ENCODE peak calls at places on chromosomes 3 and 15, in ten cellular contexts. One of them, this sample, is unnamed.

GRCh38 chr15:88312941-88313579 is 56.5 kb upstream of the NTRK3 start:
- DNase-seq in AG04450: no peak
- DNase-seq in heart left ventricle: no peak
- DNase-seq in keratinocyte: no peak
- DNase-seq in cardiac muscle cell: no peak
- DNase-seq in choroid plexus epithelial cell: no peak
- DNase-seq in vagina: no peak
- DNase-seq in adrenal gland: no peak
- DNase-seq in AG10803: peak; percentile 88
- DNase-seq in uterus: no peak
- DNase-seq in this sample: no peak

GRCh38 chr3:127721536-127721935 is 48.8 kb downstream of the ABTB1 start:
- DNase-seq in uterus: no peak
- DNase-seq in heart left ventricle: no peak
- DNase-seq in cardiac muscle cell: no peak
- DNase-seq in choroid plexus epithelial cell: no peak
- DNase-seq in vagina: no peak
- DNase-seq in AG04450: no peak
- DNase-seq in AG10803: no peak
- DNase-seq in adrenal gland: no peak
- DNase-seq in keratinocyte: no peak
- DNase-seq in this sample: no peak

GRCh38 chr15:39336926-39337325 is 244.0 kb upstream of the THBS1 start:
- DNase-seq in keratinocyte: no peak
- DNase-seq in AG04450: no peak
- DNase-seq in cardiac muscle cell: peak; percentile 23
- DNase-seq in adrenal gland: no peak
- DNase-seq in heart left ventricle: no peak
- DNase-seq in choroid plexus epithelial cell: peak; percentile 39
- DNase-seq in uterus: no peak
- DNase-seq in AG10803: peak; percentile 29
- DNase-seq in vagina: no peak
- DNase-seq in this sample: peak; percentile 19

GRCh38 chr3:5298453-5298852 is 110.9 kb downstream of the EDEM1 start:
- DNase-seq in vagina: no peak
- DNase-seq in AG04450: no peak
- DNase-seq in heart left ventricle: no peak
- DNase-seq in adrenal gland: no peak
- DNase-seq in choroid plexus epithelial cell: no peak
- DNase-seq in cardiac muscle cell: no peak
- DNase-seq in AG10803: no peak
- DNase-seq in keratinocyte: no peak
- DNase-seq in uterus: no peak
- DNase-seq in this sample: no peak

GRCh38 chr3:171457263-171458055 is 2.7 kb downstream of the TNIK start:
- DNase-seq in heart left ventricle: no peak
- DNase-seq in choroid plexus epithelial cell: no peak
- DNase-seq in keratinocyte: no peak
- DNase-seq in vagina: no peak
- DNase-seq in AG10803: no peak
- DNase-seq in adrenal gland: no peak
- DNase-seq in cardiac muscle cell: no peak
- DNase-seq in uterus: no peak
- DNase-seq in AG04450: no peak
- DNase-seq in this sample: no peak

GRCh38 chr3:196174652-196175051 is 36.5 kb downstream of the ZDHHC19 start:
- DNase-seq in adrenal gland: no peak
- DNase-seq in AG10803: no peak
- DNase-seq in heart left ventricle: no peak
- DNase-seq in AG04450: no peak
- DNase-seq in choroid plexus epithelial cell: no peak
- DNase-seq in uterus: no peak
- DNase-seq in vagina: no peak
- DNase-seq in keratinocyte: no peak
- DNase-seq in cardiac muscle cell: no peak
- DNase-seq in this sample: no peak

GRCh38 chr15:75070674-75071073 is 47.3 kb downstream of the PPCDC start:
- DNase-seq in adrenal gland: no peak
- DNase-seq in keratinocyte: no peak
- DNase-seq in uterus: no peak
- DNase-seq in cardiac muscle cell: no peak
- DNase-seq in heart left ventricle: no peak
- DNase-seq in vagina: no peak
- DNase-seq in AG04450: no peak
- DNase-seq in choroid plexus epithelial cell: no peak
- DNase-seq in AG10803: no peak
- DNase-seq in this sample: no peak

GRCh38 chr3:100810671-100811070 is 101.4 kb downstream of the TFG start:
- DNase-seq in choroid plexus epithelial cell: peak; percentile 71
- DNase-seq in cardiac muscle cell: peak; percentile 52
- DNase-seq in uterus: no peak
- DNase-seq in heart left ventricle: no peak
- DNase-seq in adrenal gland: no peak
- DNase-seq in keratinocyte: no peak
- DNase-seq in vagina: no peak
- DNase-seq in AG10803: peak; percentile 92
- DNase-seq in AG04450: peak; percentile 41
- DNase-seq in this sample: peak; percentile 55

GRCh38 chr3:195870937-195871336 is 37.4 kb downstream of the TNK2 start:
- DNase-seq in adrenal gland: no peak
- DNase-seq in choroid plexus epithelial cell: no peak
- DNase-seq in heart left ventricle: no peak
- DNase-seq in vagina: no peak
- DNase-seq in keratinocyte: no peak
- DNase-seq in uterus: no peak
- DNase-seq in cardiac muscle cell: no peak
- DNase-seq in AG04450: no peak
- DNase-seq in AG10803: no peak
- DNase-seq in this sample: no peak

GRCh38 chr3:117903226-117903625 is 1131.4 kb downstream of the IGSF11 start:
- DNase-seq in keratinocyte: no peak
- DNase-seq in vagina: no peak
- DNase-seq in uterus: no peak
- DNase-seq in AG10803: peak; percentile 89
- DNase-seq in cardiac muscle cell: no peak
- DNase-seq in adrenal gland: no peak
- DNase-seq in AG04450: peak; percentile 43
- DNase-seq in choroid plexus epithelial cell: peak; percentile 92
- DNase-seq in heart left ventricle: no peak
- DNase-seq in this sample: peak; percentile 17

GRCh38 chr3:101829066-101829830 is 20.1 kb upstream of the NFKBIZ start:
- DNase-seq in AG04450: no peak
- DNase-seq in vagina: no peak
- DNase-seq in heart left ventricle: peak; percentile 76
- DNase-seq in adrenal gland: peak; percentile 74
- DNase-seq in AG10803: peak; percentile 64
- DNase-seq in cardiac muscle cell: peak; percentile 74
- DNase-seq in keratinocyte: no peak
- DNase-seq in choroid plexus epithelial cell: peak; percentile 76
- DNase-seq in uterus: peak; percentile 73
- DNase-seq in this sample: peak; percentile 82

GRCh38 chr3:29922990-29923746 is 642.3 kb downstream of the RBMS3 start:
- DNase-seq in vagina: no peak
- DNase-seq in heart left ventricle: peak; percentile 57
- DNase-seq in uterus: no peak
- DNase-seq in cardiac muscle cell: peak; percentile 93
- DNase-seq in AG04450: peak; percentile 91
- DNase-seq in AG10803: peak; percentile 91
- DNase-seq in keratinocyte: peak; percentile 30
- DNase-seq in choroid plexus epithelial cell: peak; percentile 93
- DNase-seq in adrenal gland: peak; percentile 27
- DNase-seq in this sample: peak; percentile 94

GRCh38 chr3:13282528-13282985 is 137.6 kb downstream of the NUP210 start:
- DNase-seq in uterus: no peak
- DNase-seq in keratinocyte: no peak
- DNase-seq in heart left ventricle: no peak
- DNase-seq in cardiac muscle cell: no peak
- DNase-seq in AG04450: no peak
- DNase-seq in vagina: no peak
- DNase-seq in adrenal gland: no peak
- DNase-seq in AG10803: no peak
- DNase-seq in choroid plexus epithelial cell: no peak
- DNase-seq in this sample: no peak

GRCh38 chr3:30370681-30371271 is 235.6 kb upstream of the TGFBR2 start:
- DNase-seq in choroid plexus epithelial cell: peak; percentile 65
- DNase-seq in cardiac muscle cell: peak; percentile 63
- DNase-seq in uterus: no peak
- DNase-seq in keratinocyte: no peak
- DNase-seq in vagina: no peak
- DNase-seq in adrenal gland: no peak
- DNase-seq in AG10803: peak; percentile 89
- DNase-seq in heart left ventricle: no peak
- DNase-seq in AG04450: no peak
- DNase-seq in this sample: peak; percentile 89

GRCh38 chr3:120560304-120561250 is 35.6 kb upstream of the NDUFB4 start:
- DNase-seq in choroid plexus epithelial cell: no peak
- DNase-seq in uterus: no peak
- DNase-seq in keratinocyte: no peak
- DNase-seq in AG10803: no peak
- DNase-seq in vagina: no peak
- DNase-seq in AG04450: no peak
- DNase-seq in heart left ventricle: no peak
- DNase-seq in adrenal gland: no peak
- DNase-seq in cardiac muscle cell: no peak
- DNase-seq in this sample: no peak

GRCh38 chr15:75723171-75723846 is 10.7 kb upstream of the CSPG4 start:
- DNase-seq in AG10803: no peak
- DNase-seq in AG04450: no peak
- DNase-seq in choroid plexus epithelial cell: no peak
- DNase-seq in adrenal gland: no peak
- DNase-seq in cardiac muscle cell: no peak
- DNase-seq in keratinocyte: no peak
- DNase-seq in vagina: no peak
- DNase-seq in uterus: no peak
- DNase-seq in heart left ventricle: no peak
- DNase-seq in this sample: no peak

GRCh38 chr15:34366271-34367043 is 539 bp downstream of the LPCAT4 start:
- DNase-seq in AG10803: peak; percentile 20
- DNase-seq in choroid plexus epithelial cell: peak; percentile 26
- DNase-seq in uterus: peak; percentile 63
- DNase-seq in keratinocyte: no peak
- DNase-seq in heart left ventricle: peak; percentile 85
- DNase-seq in AG04450: no peak
- DNase-seq in adrenal gland: peak; percentile 41
- DNase-seq in cardiac muscle cell: peak; percentile 67
- DNase-seq in vagina: no peak
- DNase-seq in this sample: peak; percentile 51

GRCh38 chr15:73950479-73951043 is 24.3 kb downstream of the LOXL1 start:
- DNase-seq in keratinocyte: no peak
- DNase-seq in heart left ventricle: no peak
- DNase-seq in vagina: no peak
- DNase-seq in cardiac muscle cell: no peak
- DNase-seq in AG10803: no peak
- DNase-seq in AG04450: no peak
- DNase-seq in choroid plexus epithelial cell: peak; percentile 52
- DNase-seq in adrenal gland: no peak
- DNase-seq in uterus: no peak
- DNase-seq in this sample: no peak

GRCh38 chr3:191566469-191566868 is 105.5 kb downstream of the PYDC2 start:
- DNase-seq in choroid plexus epithelial cell: no peak
- DNase-seq in uterus: no peak
- DNase-seq in cardiac muscle cell: no peak
- DNase-seq in vagina: no peak
- DNase-seq in AG04450: no peak
- DNase-seq in keratinocyte: peak; percentile 26
- DNase-seq in heart left ventricle: no peak
- DNase-seq in adrenal gland: no peak
- DNase-seq in AG10803: no peak
- DNase-seq in this sample: no peak

GRCh38 chr3:72482589-72483249 is 365.5 kb downstream of the SHQ1 start:
- DNase-seq in adrenal gland: peak; percentile 89
- DNase-seq in uterus: peak; percentile 85
- DNase-seq in keratinocyte: no peak
- DNase-seq in AG10803: peak; percentile 60
- DNase-seq in cardiac muscle cell: peak; percentile 81
- DNase-seq in AG04450: peak; percentile 27
- DNase-seq in vagina: no peak
- DNase-seq in heart left ventricle: peak; percentile 69
- DNase-seq in choroid plexus epithelial cell: peak; percentile 82
- DNase-seq in this sample: peak; percentile 86
- H3K4me3 ChIP-seq in adrenal gland: no peak overlapping the region
- H3K4me3 ChIP-seq in uterus: peak overlapping the region; percentile 19
- H3K4me3 ChIP-seq in keratinocyte: no peak overlapping the region
- H3K4me3 ChIP-seq in AG10803: peak overlapping the region; percentile 37
- H3K4me3 ChIP-seq in cardiac muscle cell: no peak overlapping the region
- H3K4me3 ChIP-seq in AG04450: peak overlapping the region; percentile 43
- H3K4me3 ChIP-seq in vagina: peak overlapping the region; percentile 28
- H3K4me3 ChIP-seq in heart left ventricle: peak overlapping the region; percentile 42
- H3K4me3 ChIP-seq in choroid plexus epithelial cell: peak overlapping the region; percentile 31
- H3K4me3 ChIP-seq in this sample: peak overlapping the region; percentile 40

DNA sequence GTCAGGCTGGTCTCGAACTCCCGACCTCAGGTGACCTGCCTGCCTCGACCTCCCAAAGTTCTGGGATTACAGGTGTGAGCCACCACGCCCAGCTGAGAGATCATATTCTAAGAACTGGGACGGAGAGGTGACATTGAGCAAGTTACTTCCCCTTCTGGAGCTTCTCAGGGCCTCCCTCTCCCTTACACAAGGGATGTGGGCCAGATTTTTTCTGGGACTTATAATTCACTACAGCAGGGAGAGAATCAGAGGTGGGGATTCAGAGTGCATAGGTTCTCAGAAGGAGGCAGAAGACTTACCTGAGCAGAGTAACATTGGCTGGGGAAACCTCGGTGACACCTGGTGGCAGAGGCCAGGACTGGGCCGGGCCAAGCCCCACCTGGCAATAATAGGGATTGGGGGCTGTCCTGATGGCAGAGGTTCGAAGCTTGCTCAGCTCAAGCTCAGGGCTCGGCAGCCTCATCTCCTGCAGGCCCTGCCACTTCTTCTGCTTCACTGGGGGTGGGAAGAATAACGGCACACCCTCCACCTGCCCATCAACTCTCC is 6.8 kb downstream of the LTK start:
- DNase-seq in uterus: no peak
- DNase-seq in heart left ventricle: no peak
- DNase-seq in AG04450: no peak
- DNase-seq in AG10803: no peak
- DNase-seq in adrenal gland: no peak
- DNase-seq in cardiac muscle cell: no peak
- DNase-seq in vagina: no peak
- DNase-seq in keratinocyte: no peak
- DNase-seq in choroid plexus epithelial cell: no peak
- DNase-seq in this sample: no peak
- TF ChIP-seq CTCF in uterus: no peak
- TF ChIP-seq CTCF in heart left ventricle: no peak
- TF ChIP-seq CTCF in AG04450: no peak
- TF ChIP-seq CTCF in AG10803: no peak
- TF ChIP-seq CTCF in adrenal gland: no peak
- TF ChIP-seq CTCF in cardiac muscle cell: no peak
- TF ChIP-seq CTCF in vagina: no peak
- TF ChIP-seq CTCF in keratinocyte: peak; percentile 12
- TF ChIP-seq CTCF in choroid plexus epithelial cell: no peak
- TF ChIP-seq CTCF in this sample: no peak

GRCh38 chr15:78750566-78750965 is 60.7 kb downstream of the ADAMTS7 start:
- DNase-seq in choroid plexus epithelial cell: no peak
- DNase-seq in adrenal gland: peak; percentile 47
- DNase-seq in cardiac muscle cell: no peak
- DNase-seq in AG10803: no peak
- DNase-seq in vagina: no peak
- DNase-seq in keratinocyte: no peak
- DNase-seq in heart left ventricle: peak; percentile 32
- DNase-seq in AG04450: no peak
- DNase-seq in uterus: peak; percentile 20
- DNase-seq in this sample: no peak
- H3K4me3 ChIP-seq in choroid plexus epithelial cell: no peak overlapping the region
- H3K4me3 ChIP-seq in adrenal gland: no peak overlapping the region
- H3K4me3 ChIP-seq in cardiac muscle cell: no peak overlapping the region
- H3K4me3 ChIP-seq in AG10803: no peak overlapping the region
- H3K4me3 ChIP-seq in vagina: no peak overlapping the region
- H3K4me3 ChIP-seq in keratinocyte: no peak overlapping the region
- H3K4me3 ChIP-seq in heart left ventricle: peak overlapping the region; percentile 34
- H3K4me3 ChIP-seq in AG04450: no peak overlapping the region
- H3K4me3 ChIP-seq in uterus: no peak overlapping the region
- H3K4me3 ChIP-seq in this sample: peak overlapping the region; percentile 21

GRCh38 chr3:121883507-121883906 is 10.7 kb upstream of the SLC15A2 start:
- DNase-seq in AG10803: peak; percentile 7
- DNase-seq in cardiac muscle cell: peak; percentile 68
- DNase-seq in uterus: no peak
- DNase-seq in adrenal gland: no peak
- DNase-seq in vagina: no peak
- DNase-seq in heart left ventricle: no peak
- DNase-seq in keratinocyte: no peak
- DNase-seq in AG04450: no peak
- DNase-seq in choroid plexus epithelial cell: peak; percentile 68
- DNase-seq in this sample: peak; percentile 44
- TF ChIP-seq CTCF in AG10803: peak; percentile 42
- TF ChIP-seq CTCF in cardiac muscle cell: peak; percentile 47
- TF ChIP-seq CTCF in uterus: no peak
- TF ChIP-seq CTCF in adrenal gland: no peak
- TF ChIP-seq CTCF in vagina: no peak
- TF ChIP-seq CTCF in heart left ventricle: peak; percentile 26
- TF ChIP-seq CTCF in keratinocyte: peak; percentile 38
- TF ChIP-seq CTCF in AG04450: peak; percentile 45
- TF ChIP-seq CTCF in choroid plexus epithelial cell: peak; percentile 56
- TF ChIP-seq CTCF in this sample: peak; percentile 41